ENCODE peak calls at places on chromosomes 7 and 10, in nine cellular contexts. One of them, this sample, is unnamed.

GRCh38 chr7:13920053-13920697 is 69.3 kb downstream of the ETV1 start:
- DNase-seq in DND-41: no peak
- DNase-seq in choroid plexus epithelial cell: peak
- DNase-seq in mammary epithelial cell: peak
- DNase-seq in natural killer cell: no peak
- DNase-seq in WTC11: no peak
- DNase-seq in AG09309: peak
- DNase-seq in cardiac muscle cell: peak
- DNase-seq in PC-3: peak
- DNase-seq in this sample: no peak

GRCh38 chr10:23195846-23196200 is 3.7 kb downstream of the PTF1A start:
- DNase-seq in choroid plexus epithelial cell: no peak
- DNase-seq in mammary epithelial cell: no peak
- DNase-seq in WTC11: no peak
- DNase-seq in cardiac muscle cell: no peak
- DNase-seq in natural killer cell: no peak
- DNase-seq in DND-41: no peak
- DNase-seq in AG09309: no peak
- DNase-seq in PC-3: no peak
- DNase-seq in this sample: peak

GRCh38 chr10:132967540-132967939 is 25.2 kb upstream of the CFAP46 start:
- DNase-seq in PC-3: peak
- DNase-seq in cardiac muscle cell: no peak
- DNase-seq in choroid plexus epithelial cell: no peak
- DNase-seq in DND-41: no peak
- DNase-seq in mammary epithelial cell: no peak
- DNase-seq in WTC11: no peak
- DNase-seq in AG09309: no peak
- DNase-seq in natural killer cell: no peak
- DNase-seq in this sample: no peak

GRCh38 chr7:155533120-155533826 is 13.1 kb downstream of the CNPY1 start:
- DNase-seq in natural killer cell: no peak
- DNase-seq in AG09309: no peak
- DNase-seq in cardiac muscle cell: peak
- DNase-seq in PC-3: no peak
- DNase-seq in mammary epithelial cell: no peak
- DNase-seq in WTC11: no peak
- DNase-seq in DND-41: no peak
- DNase-seq in choroid plexus epithelial cell: peak
- DNase-seq in this sample: no peak

GRCh38 chr7:36262286-36262685 is 109.2 kb downstream of the EEPD1 start:
- DNase-seq in mammary epithelial cell: no peak
- DNase-seq in natural killer cell: no peak
- DNase-seq in choroid plexus epithelial cell: peak
- DNase-seq in AG09309: no peak
- DNase-seq in WTC11: no peak
- DNase-seq in cardiac muscle cell: no peak
- DNase-seq in PC-3: no peak
- DNase-seq in DND-41: no peak
- DNase-seq in this sample: no peak

GRCh38 chr10:128125416-128125943 is 743 bp downstream of the MKI67 start:
- DNase-seq in DND-41: peak
- DNase-seq in choroid plexus epithelial cell: no peak
- DNase-seq in PC-3: peak
- DNase-seq in cardiac muscle cell: no peak
- DNase-seq in WTC11: no peak
- DNase-seq in natural killer cell: no peak
- DNase-seq in mammary epithelial cell: peak
- DNase-seq in AG09309: no peak
- DNase-seq in this sample: peak

GRCh38 chr10:71999360-72000072 is 35.3 kb downstream of the CHST3 start:
- DNase-seq in natural killer cell: no peak
- DNase-seq in WTC11: no peak
- DNase-seq in mammary epithelial cell: no peak
- DNase-seq in DND-41: no peak
- DNase-seq in AG09309: no peak
- DNase-seq in choroid plexus epithelial cell: peak
- DNase-seq in cardiac muscle cell: no peak
- DNase-seq in PC-3: no peak
- DNase-seq in this sample: no peak

GRCh38 chr7:142746268-142746667 is 3.0 kb upstream of the PRSS1 start:
- DNase-seq in DND-41: no peak
- DNase-seq in mammary epithelial cell: no peak
- DNase-seq in AG09309: no peak
- DNase-seq in choroid plexus epithelial cell: no peak
- DNase-seq in WTC11: no peak
- DNase-seq in natural killer cell: no peak
- DNase-seq in cardiac muscle cell: no peak
- DNase-seq in PC-3: no peak
- DNase-seq in this sample: no peak

GRCh38 chr10:98299341-98299740 is 31.3 kb upstream of the LOXL4 start:
- DNase-seq in PC-3: no peak
- DNase-seq in choroid plexus epithelial cell: peak
- DNase-seq in WTC11: peak
- DNase-seq in mammary epithelial cell: no peak
- DNase-seq in AG09309: no peak
- DNase-seq in natural killer cell: no peak
- DNase-seq in DND-41: no peak
- DNase-seq in cardiac muscle cell: peak
- DNase-seq in this sample: no peak

GRCh38 chr10:13614530-13615332 is 28.0 kb downstream of the PRPF18 start:
- DNase-seq in mammary epithelial cell: peak
- DNase-seq in DND-41: no peak
- DNase-seq in AG09309: peak
- DNase-seq in PC-3: peak
- DNase-seq in cardiac muscle cell: peak
- DNase-seq in choroid plexus epithelial cell: peak
- DNase-seq in WTC11: peak
- DNase-seq in natural killer cell: no peak
- DNase-seq in this sample: no peak

GRCh38 chr10:13615650-13616049 is 28.9 kb downstream of the PRPF18 start:
- DNase-seq in PC-3: no peak
- DNase-seq in AG09309: no peak
- DNase-seq in mammary epithelial cell: no peak
- DNase-seq in DND-41: no peak
- DNase-seq in WTC11: peak
- DNase-seq in cardiac muscle cell: no peak
- DNase-seq in choroid plexus epithelial cell: no peak
- DNase-seq in natural killer cell: no peak
- DNase-seq in this sample: no peak

GRCh38 chr10:13612654-13613373 is 26.0 kb downstream of the PRPF18 start:
- DNase-seq in choroid plexus epithelial cell: no peak
- DNase-seq in DND-41: no peak
- DNase-seq in WTC11: no peak
- DNase-seq in PC-3: no peak
- DNase-seq in mammary epithelial cell: no peak
- DNase-seq in natural killer cell: no peak
- DNase-seq in AG09309: no peak
- DNase-seq in cardiac muscle cell: no peak
- DNase-seq in this sample: no peak

GRCh38 chr10:13617146-13617545 is 30.4 kb downstream of the PRPF18 start:
- DNase-seq in mammary epithelial cell: no peak
- DNase-seq in choroid plexus epithelial cell: no peak
- DNase-seq in cardiac muscle cell: no peak
- DNase-seq in PC-3: no peak
- DNase-seq in AG09309: no peak
- DNase-seq in natural killer cell: no peak
- DNase-seq in WTC11: no peak
- DNase-seq in DND-41: no peak
- DNase-seq in this sample: no peak

GRCh38 chr10:13613519-13613918 is 26.8 kb downstream of the PRPF18 start:
- DNase-seq in AG09309: peak
- DNase-seq in DND-41: no peak
- DNase-seq in natural killer cell: no peak
- DNase-seq in mammary epithelial cell: no peak
- DNase-seq in choroid plexus epithelial cell: peak
- DNase-seq in cardiac muscle cell: peak
- DNase-seq in WTC11: no peak
- DNase-seq in PC-3: peak
- DNase-seq in this sample: no peak
- TF ChIP-seq CTCF in AG09309: peak
- TF ChIP-seq CTCF in DND-41: peak
- TF ChIP-seq CTCF in natural killer cell: no peak
- TF ChIP-seq CTCF in mammary epithelial cell: peak
- TF ChIP-seq CTCF in choroid plexus epithelial cell: peak
- TF ChIP-seq CTCF in cardiac muscle cell: peak
- TF ChIP-seq CTCF in WTC11: no peak
- TF ChIP-seq CTCF in PC-3: peak
- TF ChIP-seq CTCF in this sample: peak

DNA sequence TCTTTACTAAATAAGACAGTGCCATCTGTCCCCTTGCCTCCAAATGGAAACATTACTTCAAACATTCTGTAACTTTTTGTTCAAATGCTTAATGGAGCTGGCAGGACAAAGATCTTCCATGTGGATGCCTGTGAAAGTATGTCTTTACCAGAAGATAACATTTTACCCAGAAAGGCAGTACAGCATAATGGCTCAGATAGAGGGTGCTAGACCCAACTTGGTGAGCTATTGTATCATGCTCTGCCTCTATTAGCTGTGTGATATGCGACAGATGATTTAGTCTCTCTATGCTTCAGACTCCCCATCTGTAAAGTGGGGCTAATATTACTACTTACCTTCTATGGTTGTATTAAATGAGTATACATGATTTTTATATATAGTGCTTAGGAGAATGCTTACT is 8.8 kb upstream of the SMKR1 start:
- DNase-seq in cardiac muscle cell: no peak
- DNase-seq in natural killer cell: no peak
- DNase-seq in PC-3: peak
- DNase-seq in AG09309: no peak
- DNase-seq in choroid plexus epithelial cell: peak
- DNase-seq in mammary epithelial cell: no peak
- DNase-seq in DND-41: no peak
- DNase-seq in WTC11: no peak
- DNase-seq in this sample: no peak
- TF ChIP-seq CTCF in cardiac muscle cell: peak
- TF ChIP-seq CTCF in natural killer cell: peak
- TF ChIP-seq CTCF in PC-3: peak
- TF ChIP-seq CTCF in AG09309: peak
- TF ChIP-seq CTCF in choroid plexus epithelial cell: peak
- TF ChIP-seq CTCF in mammary epithelial cell: no peak
- TF ChIP-seq CTCF in DND-41: peak
- TF ChIP-seq CTCF in WTC11: no peak
- TF ChIP-seq CTCF in this sample: peak

GRCh38 chr7:6700793-6701192 is 6.0 kb downstream of the ZNF12 start:
- DNase-seq in cardiac muscle cell: no peak
- DNase-seq in natural killer cell: no peak
- DNase-seq in choroid plexus epithelial cell: no peak
- DNase-seq in WTC11: no peak
- DNase-seq in mammary epithelial cell: no peak
- DNase-seq in PC-3: no peak
- DNase-seq in DND-41: no peak
- DNase-seq in AG09309: no peak
- DNase-seq in this sample: no peak
- TF ChIP-seq CTCF in cardiac muscle cell: no peak
- TF ChIP-seq CTCF in natural killer cell: no peak
- TF ChIP-seq CTCF in choroid plexus epithelial cell: no peak
- TF ChIP-seq CTCF in WTC11: no peak
- TF ChIP-seq CTCF in mammary epithelial cell: no peak
- TF ChIP-seq CTCF in PC-3: no peak
- TF ChIP-seq CTCF in DND-41: no peak
- TF ChIP-seq CTCF in AG09309: no peak
- TF ChIP-seq CTCF in this sample: no peak

GRCh38 chr10:114874827-114875541 is 53.4 kb downstream of the FHIP2A start:
- DNase-seq in choroid plexus epithelial cell: peak
- DNase-seq in WTC11: peak
- DNase-seq in cardiac muscle cell: peak
- DNase-seq in mammary epithelial cell: no peak
- DNase-seq in natural killer cell: no peak
- DNase-seq in DND-41: no peak
- DNase-seq in PC-3: no peak
- DNase-seq in AG09309: no peak
- DNase-seq in this sample: peak
- TF ChIP-seq CTCF in choroid plexus epithelial cell: peak
- TF ChIP-seq CTCF in WTC11: no peak
- TF ChIP-seq CTCF in cardiac muscle cell: peak
- TF ChIP-seq CTCF in mammary epithelial cell: no peak
- TF ChIP-seq CTCF in natural killer cell: no peak
- TF ChIP-seq CTCF in DND-41: no peak
- TF ChIP-seq CTCF in PC-3: no peak
- TF ChIP-seq CTCF in AG09309: peak
- TF ChIP-seq CTCF in this sample: peak

DNA sequence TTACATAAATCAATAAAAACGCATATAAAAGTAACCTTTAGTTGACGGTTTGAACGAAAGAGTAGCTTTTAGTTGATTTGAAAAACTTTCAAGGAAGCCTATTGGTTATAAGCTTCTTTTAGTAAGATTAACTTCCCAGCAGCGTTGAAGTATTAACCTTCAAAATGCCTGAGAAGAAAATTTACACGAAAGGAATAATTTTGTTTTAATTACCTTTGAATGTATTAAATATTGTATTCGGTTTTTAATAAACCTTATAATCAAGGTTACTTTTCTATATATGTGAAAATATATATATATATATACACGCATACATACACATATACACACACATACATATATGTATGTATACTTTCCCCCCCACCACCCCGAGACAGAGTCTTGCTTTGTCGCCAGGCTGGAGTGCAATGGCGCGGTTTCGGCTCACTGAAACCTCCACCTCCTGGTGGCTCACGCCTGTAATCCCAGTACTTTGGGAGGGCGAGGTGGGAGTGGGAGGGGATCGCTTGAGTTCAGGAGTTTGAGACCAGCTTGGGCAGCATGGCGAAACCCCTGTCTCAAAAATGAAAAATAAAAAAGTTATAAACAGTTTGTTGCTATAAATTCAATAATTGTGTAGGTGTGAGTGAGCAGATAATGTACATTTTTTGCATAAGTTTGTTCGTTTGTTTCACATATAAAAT is 57.6 kb upstream of the EZH2 start:
- DNase-seq in PC-3: peak
- DNase-seq in AG09309: no peak
- DNase-seq in cardiac muscle cell: peak
- DNase-seq in natural killer cell: peak
- DNase-seq in mammary epithelial cell: peak
- DNase-seq in choroid plexus epithelial cell: peak
- DNase-seq in DND-41: peak
- DNase-seq in WTC11: peak
- DNase-seq in this sample: no peak
- TF ChIP-seq CTCF in PC-3: peak
- TF ChIP-seq CTCF in AG09309: peak
- TF ChIP-seq CTCF in cardiac muscle cell: peak
- TF ChIP-seq CTCF in natural killer cell: peak
- TF ChIP-seq CTCF in mammary epithelial cell: peak
- TF ChIP-seq CTCF in choroid plexus epithelial cell: peak
- TF ChIP-seq CTCF in DND-41: peak
- TF ChIP-seq CTCF in WTC11: no peak
- TF ChIP-seq CTCF in this sample: peak

DNA sequence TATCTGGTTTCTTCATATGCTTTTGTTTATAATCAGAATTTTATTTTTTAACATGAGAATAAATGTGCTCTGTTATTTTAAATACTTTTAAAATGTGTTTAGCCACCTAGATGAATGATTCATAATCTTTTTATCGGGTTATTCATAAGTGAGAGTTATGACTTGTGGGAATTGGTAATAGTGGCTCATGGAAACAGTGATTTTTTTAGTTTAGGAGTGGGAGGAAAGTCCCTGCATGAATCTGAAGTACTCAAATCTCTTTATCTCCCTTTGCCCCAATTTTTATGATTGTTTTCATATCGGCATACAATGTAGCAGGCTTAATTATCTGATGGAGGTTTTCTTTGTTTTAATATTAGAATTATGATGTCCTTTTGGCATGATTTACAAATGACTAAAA is 42.9 kb downstream of the TAX1BP1 start:
- DNase-seq in WTC11: no peak
- DNase-seq in AG09309: no peak
- DNase-seq in choroid plexus epithelial cell: no peak
- DNase-seq in cardiac muscle cell: no peak
- DNase-seq in natural killer cell: no peak
- DNase-seq in DND-41: no peak
- DNase-seq in mammary epithelial cell: peak
- DNase-seq in PC-3: peak
- DNase-seq in this sample: no peak
- TF ChIP-seq CTCF in WTC11: no peak
- TF ChIP-seq CTCF in AG09309: no peak
- TF ChIP-seq CTCF in choroid plexus epithelial cell: no peak
- TF ChIP-seq CTCF in cardiac muscle cell: no peak
- TF ChIP-seq CTCF in natural killer cell: no peak
- TF ChIP-seq CTCF in DND-41: no peak
- TF ChIP-seq CTCF in mammary epithelial cell: no peak
- TF ChIP-seq CTCF in PC-3: no peak
- TF ChIP-seq CTCF in this sample: no peak